ENCODE peak calls at places on chromosomes 3 and 15, in four cellular contexts. Z, N, Y and T are unnamed samples. For H3K4me1, the result is how much of the 10 kb centered on the place peaks cover.

GRCh38 chr15:44035781-44036699 is 159.0 kb downstream of the FRMD5 start:
- DNase-seq in Y (no peak), N (no peak), Z (no peak), T (no peak)

GRCh38 chr3:165643433-165643824 is 193.8 kb downstream of the BCHE start:
- DNase-seq in N (peak), Y (no peak), Z (no peak), T (no peak)

GRCh38 chr3:177478170-177478859 is 281.0 kb upstream of the TBL1XR1 start:
- DNase-seq in Z (no peak), Y (peak), N (peak), T (no peak)

GRCh38 chr15:71743861-71744382 is 66.4 kb upstream of the NR2E3 start:
- DNase-seq in Y (peak), N (peak), Z (peak), T (peak)

GRCh38 chr3:13286873-13287272 is 133.2 kb downstream of the NUP210 start:
- DNase-seq in Z (no peak), Y (no peak), N (no peak), T (no peak)

GRCh38 chr3:51799879-51800757 is 21.1 kb upstream of the IQCF6 start:
- DNase-seq in N (peak), Y (peak), Z (peak), T (peak)

GRCh38 chr3:124886168-124887051 is 755 bp downstream of the ITGB5 start:
- DNase-seq in Z (peak), N (peak), Y (peak), T (peak)

GRCh38 chr15:76964157-76964556 is 30.8 kb upstream of the PSTPIP1 start:
- DNase-seq in N (no peak), Z (no peak), Y (no peak), T (no peak)

GRCh38 chr3:117526485-117527079 is 817.0 kb downstream of the TUSC7 start:
- DNase-seq in Z (no peak), Y (peak), N (peak), T (peak)

GRCh38 chr3:64792458-64792857 is 104.7 kb upstream of the ADAMTS9 start:
- DNase-seq in N (no peak), Y (no peak), Z (no peak), T (no peak)

GRCh38 chr3:113573728-113574127 is 41.4 kb downstream of the SIDT1 start:
- DNase-seq in Y (no peak), N (peak), Z (no peak), T (no peak)

GRCh38 chr3:112350181-112350825 is 17.3 kb downstream of the CD200 start:
- DNase-seq in N (no peak), Z (no peak), Y (no peak), T (no peak)

GRCh38 chr3:197847866-197848401 is 56.9 kb downstream of the LRCH3 start:
- DNase-seq in Y (peak), N (no peak), Z (no peak), T (no peak)

GRCh38 chr3:129375099-129375498 is 53.3 kb downstream of the EFCAB12 start:
- DNase-seq in N (no peak), Y (no peak), Z (no peak), T (no peak)

GRCh38 chr3:139537325-139537724 is 2.2 kb downstream of the RBP1 start:
- DNase-seq in Z (peak), N (peak), Y (peak), T (no peak)

GRCh38 chr3:164522073-164522763 is 556.1 kb downstream of the SI start:
- DNase-seq in Y (no peak), N (no peak), Z (no peak), T (no peak)

GRCh38 chr3:71903141-71903540 is 118.2 kb upstream of the PROK2 start:
- DNase-seq in N (no peak), Z (no peak), Y (no peak), T (no peak)

GRCh38 chr3:185813691-185814215 is 11.1 kb downstream of the IGF2BP2 start:
- DNase-seq in N (no peak), Y (no peak), Z (no peak), T (peak)

GRCh38 chr3:52297242-52298146 is 9.9 kb downstream of the GLYCTK start:
- DNase-seq in Y (no peak), Z (no peak), N (no peak), T (no peak)

GRCh38 chr3:13075318-13075717 is 2.1 kb upstream of the IQSEC1 start:
- DNase-seq in N (no peak), Y (no peak), Z (no peak), T (no peak)

GRCh38 chr3:42122261-42123011 is 31.3 kb downstream of the TRAK1 start:
- DNase-seq in Y (no peak), N (no peak), Z (no peak), T (no peak)

GRCh38 chr3:45020534-45020933 is 5.6 kb upstream of the CLEC3B start:
- DNase-seq in N (no peak), Z (no peak), Y (no peak), T (no peak)

GRCh38 chr15:70523634-70524033 is 239.7 kb downstream of the UACA start:
- DNase-seq in N (no peak), Y (no peak), Z (no peak), T (no peak)

GRCh38 chr3:36795622-36796021 is 31.3 kb upstream of the DCLK3 start:
- DNase-seq in Z (no peak), Y (no peak), N (no peak), T (no peak)

GRCh38 chr15:62783303-62783957 is 259.1 kb upstream of the TPM1 start:
- DNase-seq in Z (no peak), N (peak), Y (no peak), T (no peak)

GRCh38 chr3:73623996-73624362 is 762 bp downstream of the PDZRN3 start:
- DNase-seq in Y (peak), Z (peak), N (no peak), T (peak)

GRCh38 chr3:120798346-120798745 is 55.8 kb downstream of the GTF2E1 start:
- DNase-seq in Y (no peak), Z (no peak), N (peak), T (no peak)

GRCh38 chr3:178233371-178233770 is 302.9 kb upstream of the KCNMB2 start:
- DNase-seq in N (no peak), Y (no peak), Z (no peak), T (no peak)

GRCh38 chr3:40852712-40853111 is 328.0 kb downstream of the ZNF621 start:
- DNase-seq in N (no peak), Y (no peak), Z (no peak), T (no peak)

GRCh38 chr15:25713736-25714537 is 149.2 kb downstream of the ATP10A start:
- DNase-seq in Z (no peak), Y (no peak), N (no peak), T (no peak)

DNA sequence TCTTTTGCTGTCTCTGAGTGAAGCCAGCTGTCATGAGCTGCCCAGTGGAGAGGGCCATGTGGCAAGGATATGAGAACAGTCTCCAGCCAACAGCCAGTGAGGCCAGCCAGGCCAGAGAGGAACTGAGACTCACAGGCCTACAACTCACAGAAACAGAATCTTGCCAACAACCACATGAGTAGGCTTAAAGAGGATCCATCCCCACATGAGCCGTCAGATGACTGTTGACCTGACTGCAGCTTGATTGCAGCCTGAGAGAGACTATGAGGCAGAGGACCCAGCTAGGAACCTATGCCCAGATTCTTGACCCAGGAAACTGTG is 133.5 kb downstream of the SMAD6 start:
- DNase-seq in Y (no peak), N (no peak), Z (no peak), T (no peak)
- H3K4me1 ChIP-seq in Y (under half), N (under half), Z (under half), T (under half)

DNA sequence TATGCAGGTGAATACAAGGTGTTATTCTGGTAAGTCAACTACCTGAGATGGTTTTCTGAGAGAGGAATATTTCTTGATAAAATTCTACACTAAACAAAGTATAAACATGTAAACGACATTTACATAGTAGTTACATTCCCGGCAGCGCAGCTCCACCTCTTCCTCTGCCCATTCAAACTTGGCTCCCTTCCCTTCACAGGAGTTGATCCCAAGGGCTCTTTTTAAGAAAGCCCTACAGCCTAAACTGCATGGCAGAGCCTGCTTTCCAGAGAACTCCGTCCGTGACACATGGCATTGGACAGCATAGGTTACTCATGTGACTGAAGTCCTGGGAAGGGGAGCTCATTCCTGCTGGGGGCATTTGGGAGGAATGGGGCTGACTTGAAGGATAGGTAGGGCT is 22.0 kb upstream of the LCTL start:
- DNase-seq in N (no peak), Y (no peak), Z (no peak), T (no peak)
- TF ChIP-seq EZH2phosphoT487 in N (no peak), Y (no peak), Z (no peak), T (no peak)

GRCh38 chr15:75030424-75030823 is 7.0 kb downstream of the PPCDC start:
- DNase-seq in N (no peak), Z (no peak), Y (no peak), T (peak)

GRCh38 chr15:75027551-75027950 is 4.2 kb downstream of the PPCDC start:
- DNase-seq in Z (no peak), Y (no peak), N (no peak), T (no peak)

GRCh38 chr15:75030023-75030413 is 6.6 kb downstream of the PPCDC start:
- DNase-seq in Z (no peak), N (no peak), Y (no peak), T (no peak)

GRCh38 chr15:75029378-75030022 is 6.1 kb downstream of the PPCDC start:
- DNase-seq in Z (peak), Y (peak), N (peak), T (peak)

DNA sequence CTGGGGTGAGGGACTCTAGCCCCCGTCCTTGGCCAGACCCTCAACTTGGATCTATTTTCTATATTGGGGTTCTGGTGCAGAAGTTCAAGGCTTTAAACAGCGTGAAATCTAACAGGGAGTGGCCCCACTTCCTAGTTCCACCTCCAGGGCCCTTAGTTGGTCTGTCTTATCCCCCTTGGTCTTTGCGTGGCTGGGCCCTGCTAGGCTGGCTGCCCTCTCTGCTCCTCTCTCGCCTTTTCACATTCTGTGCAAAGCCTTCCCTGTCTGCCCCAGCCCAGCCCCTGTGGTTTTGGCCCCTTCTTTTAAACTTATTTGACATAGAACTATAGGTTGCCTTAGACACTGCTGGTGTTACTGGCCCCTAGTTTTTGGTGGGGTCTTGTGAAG is 5.6 kb downstream of the PPCDC start:
- DNase-seq in Y (no peak), N (no peak), Z (no peak), T (peak)
- H3K4me1 ChIP-seq in Y (under half), N (under half), Z (under half), T (under half)

DNA sequence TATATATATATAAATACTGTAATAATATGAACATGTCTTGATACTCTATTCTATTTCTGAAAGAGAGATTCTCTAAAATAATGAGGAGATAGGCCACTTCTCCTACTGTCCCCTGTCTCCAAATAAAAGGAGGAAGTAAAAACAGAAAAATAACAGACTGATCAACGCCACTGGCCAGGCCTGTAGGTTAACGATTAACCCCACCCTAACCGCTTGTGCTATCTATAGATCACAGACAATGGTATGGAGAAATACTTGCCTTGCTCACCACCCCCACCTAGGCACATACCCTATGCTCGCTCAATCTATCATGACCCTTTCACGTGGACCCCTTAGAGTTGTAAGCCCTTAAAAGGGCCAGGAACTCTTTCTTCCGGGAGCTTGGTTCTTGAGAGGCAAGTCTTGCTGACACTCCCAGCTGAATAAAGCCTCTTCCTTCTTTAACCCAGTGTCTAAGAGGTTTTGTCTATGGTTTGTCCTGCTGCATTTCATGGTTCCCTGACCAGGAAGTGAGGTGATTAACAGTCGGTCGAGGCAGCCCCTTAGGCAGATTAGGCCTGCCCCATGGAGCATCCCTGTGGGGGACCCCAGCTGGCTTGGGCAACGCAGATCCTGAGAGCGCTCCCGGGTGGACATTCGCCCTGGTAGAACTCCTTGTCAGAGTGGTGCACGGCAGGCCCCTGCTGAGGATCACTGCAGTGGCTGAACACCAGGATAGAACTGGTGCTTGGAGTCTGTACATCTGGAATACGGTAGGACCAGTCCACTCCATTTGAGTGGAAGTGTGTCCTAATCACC is 521.8 kb upstream of the CNTN3 start:
- DNase-seq in Y (peak), N (no peak), Z (no peak), T (no peak)
- TF ChIP-seq EZH2phosphoT487 in Y (no peak), N (no peak), Z (no peak), T (no peak)

GRCh38 chr15:88990185-88990679 is 77.1 kb upstream of the MFGE8 start:
- DNase-seq in Z (peak), Y (no peak), N (no peak), T (no peak)

GRCh38 chr15:88986949-88987589 is 73.9 kb upstream of the MFGE8 start:
- DNase-seq in Z (no peak), Y (peak), N (no peak), T (peak)

GRCh38 chr15:88987590-88987950 is 74.4 kb upstream of the MFGE8 start:
- DNase-seq in Y (no peak), N (no peak), Z (no peak), T (no peak)

GRCh38 chr15:88989578-88989977 is 76.4 kb upstream of the MFGE8 start:
- DNase-seq in Y (no peak), Z (no peak), N (peak), T (no peak)

DNA sequence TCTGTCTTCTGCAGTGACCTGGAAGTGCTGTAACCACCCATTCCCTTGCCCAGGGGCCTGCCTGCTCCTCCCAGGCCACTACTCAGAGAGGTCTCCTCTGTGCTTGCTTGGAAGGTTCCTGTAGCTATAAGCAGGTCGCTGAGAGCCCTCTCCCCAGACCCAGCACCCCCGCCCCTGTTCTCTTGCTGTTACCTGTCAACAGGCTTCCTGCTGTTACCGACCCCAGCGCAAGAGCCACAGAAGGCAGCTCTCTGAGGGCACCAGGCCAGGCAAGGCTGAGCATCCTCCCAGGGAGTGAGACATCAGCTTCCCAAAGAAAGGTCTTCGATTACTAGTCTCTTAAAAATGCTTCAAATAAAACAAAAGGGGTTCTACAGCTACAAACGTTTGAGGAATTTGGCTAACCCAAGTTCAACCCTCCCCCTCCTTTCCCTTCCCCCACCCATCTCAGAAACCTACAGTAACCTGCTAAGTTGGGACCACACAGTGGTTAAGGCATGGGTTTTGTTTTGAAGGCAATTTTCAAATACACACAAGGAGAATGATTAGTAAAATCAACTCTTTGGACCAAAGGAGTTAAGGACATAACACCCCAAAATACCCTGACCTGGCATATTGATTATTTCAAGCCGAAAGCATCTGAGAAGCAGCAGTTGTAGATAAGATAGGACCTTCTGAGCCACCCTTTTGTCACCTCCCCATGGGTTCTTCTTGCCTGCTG is 74.9 kb upstream of the MFGE8 start:
- DNase-seq in N (peak), Z (no peak), Y (no peak), T (peak)
- H3K4me1 ChIP-seq in N (under half), Z (under half), Y (under half), T (half or more)